ENCODE peak calls at places on chromosomes 5 and 9, in five cellular contexts. D is trophoblast cell; O is CD8-positive, alpha-beta T cell; U is lung; L is body of pancreas. E is an unnamed sample.

GRCh38 chr9:116112236-116112635 is 41.4 kb upstream of the PAPPA start:
- DNase-seq in D (no peak), O (no peak), U (no peak), L (no peak), E (no peak)

GRCh38 chr5:38831117-38831516 is 14.7 kb upstream of the OSMR start:
- DNase-seq in D (peak), O (no peak), U (no peak), L (no peak), E (no peak)

GRCh38 chr5:116652196-116652729 is 77.6 kb upstream of the SEMA6A start:
- DNase-seq in D (peak), O (no peak), U (peak), L (peak), E (peak)

GRCh38 chr5:39177629-39177959 is 41.8 kb downstream of the FYB1 start:
- DNase-seq in D (no peak), O (no peak), U (no peak), L (no peak), E (no peak)

GRCh38 chr9:70602364-70603019 is 188.0 kb upstream of the KLF9 start:
- DNase-seq in D (peak), O (peak), U (peak), L (peak), E (peak)

GRCh38 chr5:44983006-44983405 is 174.3 kb downstream of the MRPS30 start:
- DNase-seq in D (no peak), O (no peak), U (no peak), L (no peak), E (peak)

GRCh38 chr5:125595095-125595494 is 828.1 kb upstream of the GRAMD2B start:
- DNase-seq in D (peak), O (no peak), U (peak), L (peak), E (no peak)

GRCh38 chr5:11062379-11062778 is 301.3 kb upstream of the DAP start:
- DNase-seq in D (no peak), O (no peak), U (no peak), L (peak), E (peak)

GRCh38 chr9:120791161-120791560 is 2.1 kb downstream of the FBXW2 start:
- DNase-seq in D (no peak), O (no peak), U (no peak), L (no peak), E (no peak)

GRCh38 chr5:15585826-15586591 is 86.0 kb downstream of the FBXL7 start:
- DNase-seq in D (no peak), O (no peak), U (no peak), L (no peak), E (no peak)

GRCh38 chr5:31383734-31384133 is 148.2 kb downstream of the DROSHA start:
- DNase-seq in D (peak), O (no peak), U (no peak), L (no peak), E (no peak)

GRCh38 chr5:36079200-36079761 is 12.6 kb upstream of the UGT3A2 start:
- DNase-seq in D (peak), O (no peak), U (no peak), L (peak), E (peak)

GRCh38 chr5:90866915-90867715 is 308.5 kb downstream of the ADGRV1 start:
- DNase-seq in D (peak), O (no peak), U (no peak), L (no peak), E (no peak)

GRCh38 chr5:132102944-132103343 is 29.4 kb downstream of the CSF2 start:
- DNase-seq in D (no peak), O (no peak), U (no peak), L (no peak), E (no peak)

GRCh38 chr5:44178414-44178813 is 210.8 kb downstream of the FGF10 start:
- DNase-seq in D (peak), O (no peak), U (no peak), L (no peak), E (no peak)

GRCh38 chr5:51582871-51583384 is 199.7 kb downstream of the ISL1 start:
- DNase-seq in D (no peak), O (no peak), U (no peak), L (no peak), E (no peak)

GRCh38 chr5:179913461-179913860 is 5.8 kb upstream of the TBC1D9B start:
- DNase-seq in D (no peak), O (no peak), U (no peak), L (no peak), E (no peak)

GRCh38 chr9:121286973-121287721 is 19.2 kb downstream of the GSN start:
- DNase-seq in D (peak), O (no peak), U (peak), L (peak), E (peak)

GRCh38 chr5:118980438-118980837 is 7.9 kb downstream of the DTWD2 start:
- DNase-seq in D (no peak), O (no peak), U (no peak), L (no peak), E (no peak)

GRCh38 chr9:33778700-33779351 is 16.5 kb upstream of the PRSS3 start:
- DNase-seq in D (peak), O (peak), U (peak), L (peak), E (peak)

GRCh38 chr5:91499943-91500531 is 116.9 kb upstream of the ARRDC3 start:
- DNase-seq in D (peak), O (no peak), U (no peak), L (no peak), E (peak)

GRCh38 chr5:175778951-175779475 is 92.4 kb upstream of the CPLX2 start:
- DNase-seq in D (no peak), O (no peak), U (no peak), L (peak), E (no peak)

GRCh38 chr9:137171149-137172063 is at the start of gene TMEM210:
- DNase-seq in D (no peak), O (no peak), U (no peak), L (no peak), E (no peak)
- H3K27ac ChIP-seq in D (no peak), O (no peak), U (no peak), L (no peak), E (no peak)

GRCh38 chr5:112870976-112871375 is 9.9 kb downstream of the SRP19 start:
- DNase-seq in D (no peak), O (no peak), U (no peak), L (no peak), E (no peak)
- H3K27ac ChIP-seq in D (no peak), O (no peak), U (no peak), L (no peak), E (no peak)

GRCh38 chr9:114893221-114893620 is 37.2 kb downstream of the TNFSF8 start:
- DNase-seq in D (no peak), O (no peak), U (no peak), L (no peak), E (no peak)
- H3K27ac ChIP-seq in D (no peak), O (no peak), U (no peak), L (no peak), E (no peak)

GRCh38 chr5:60360355-60360754 is 339.6 kb downstream of the DEPDC1B start:
- DNase-seq in D (no peak), O (no peak), U (no peak), L (no peak), E (no peak)
- H3K27ac ChIP-seq in D (no peak), O (no peak), U (no peak), L (no peak), E (no peak)

GRCh38 chr5:3311443-3311842 is 284.2 kb upstream of the IRX1 start:
- DNase-seq in D (no peak), O (no peak), U (no peak), L (peak), E (no peak)

GRCh38 chr5:3312299-3312698 is 283.3 kb upstream of the IRX1 start:
- DNase-seq in D (no peak), O (no peak), U (no peak), L (no peak), E (no peak)

GRCh38 chr5:3309538-3309937 is 286.1 kb upstream of the IRX1 start:
- DNase-seq in D (no peak), O (no peak), U (no peak), L (no peak), E (no peak)

GRCh38 chr5:3307982-3308621 is 287.5 kb upstream of the IRX1 start:
- DNase-seq in D (no peak), O (no peak), U (no peak), L (no peak), E (no peak)

DNA sequence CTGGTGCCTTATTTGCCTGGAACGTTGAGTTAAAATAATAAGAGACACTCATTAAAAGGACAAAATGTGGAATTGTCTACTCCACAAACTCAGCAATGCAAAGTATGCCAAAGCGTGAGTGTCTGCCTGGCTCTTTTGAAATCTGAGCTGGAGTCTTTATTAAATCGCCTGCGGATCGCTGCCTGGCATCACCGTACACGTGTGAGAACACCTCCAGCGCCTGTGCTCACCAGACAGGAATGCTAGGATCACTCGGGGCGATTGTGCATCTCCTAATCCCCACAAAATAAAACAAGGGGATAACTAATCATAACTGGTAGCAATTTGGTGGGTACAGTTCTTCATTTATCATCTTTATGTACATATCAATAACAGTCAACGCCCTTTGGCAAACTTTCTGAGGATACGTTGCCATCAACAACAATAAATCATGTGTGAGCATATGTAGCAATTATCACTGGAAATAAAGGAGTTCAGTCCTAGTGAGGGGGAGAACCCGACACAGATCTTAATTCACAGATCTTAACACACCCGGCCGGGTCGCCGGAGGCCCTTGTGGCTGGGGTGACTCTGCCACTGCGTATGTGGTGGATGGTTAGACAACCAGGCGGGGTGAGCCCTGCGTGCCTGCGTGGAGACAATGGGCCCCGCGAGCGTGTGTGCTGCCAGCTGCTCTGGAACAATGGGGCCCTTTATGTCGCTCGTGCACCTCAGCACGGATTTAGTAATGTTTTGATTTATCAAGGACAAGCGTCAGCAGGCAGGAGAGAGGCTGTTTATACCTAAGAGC is 284.9 kb upstream of the IRX1 start:
- DNase-seq in D (no peak), O (no peak), U (no peak), L (peak), E (peak)
- H3K27ac ChIP-seq in D (no peak), O (no peak), U (no peak), L (peak), E (no peak)

DNA sequence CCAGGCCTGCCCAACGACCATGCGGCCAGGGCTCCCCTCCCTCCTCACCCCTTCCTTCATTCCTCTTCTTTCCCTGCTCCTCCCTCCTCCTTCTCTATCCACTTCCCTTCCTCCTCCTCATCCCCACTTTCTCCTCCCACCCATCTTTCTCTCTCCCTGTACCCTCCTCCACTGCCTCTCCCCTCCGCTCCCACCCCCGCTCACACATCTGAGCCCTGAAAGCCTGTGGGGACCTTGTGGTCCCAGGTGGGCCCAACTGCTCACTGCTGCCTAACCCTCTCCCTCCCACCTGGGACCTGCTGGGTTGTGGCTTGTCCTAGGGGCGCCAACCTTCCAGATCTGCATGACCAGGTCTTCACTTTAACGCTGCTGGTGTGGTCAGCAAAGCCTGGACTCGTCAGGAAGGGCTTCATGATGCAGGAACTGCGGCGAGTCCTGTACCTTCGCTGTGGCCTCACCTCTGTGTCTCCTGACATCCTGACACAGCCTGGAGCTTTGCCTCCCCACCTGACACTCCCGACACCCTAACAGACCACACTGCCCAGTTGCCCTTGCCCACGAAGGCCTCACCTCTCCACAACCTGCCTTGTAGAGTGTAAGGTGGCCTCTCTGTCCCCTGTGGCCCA is 34.6 kb downstream of the C5orf15 start:
- DNase-seq in D (no peak), O (no peak), U (no peak), L (no peak), E (no peak)
- H3K27ac ChIP-seq in D (no peak), O (no peak), U (no peak), L (no peak), E (no peak)

GRCh38 chr5:169512385-169512784 is 71.2 kb upstream of the SPDL1 start:
- DNase-seq in D (no peak), O (no peak), U (no peak), L (no peak), E (no peak)
- H3K27ac ChIP-seq in D (no peak), O (no peak), U (no peak), L (no peak), E (no peak)

GRCh38 chr5:141272906-141273305 is 27.7 kb downstream of the PCDHB15 start:
- DNase-seq in D (no peak), O (no peak), U (no peak), L (no peak), E (no peak)
- H3K27ac ChIP-seq in D (no peak), O (no peak), U (no peak), L (no peak), E (no peak)

DNA sequence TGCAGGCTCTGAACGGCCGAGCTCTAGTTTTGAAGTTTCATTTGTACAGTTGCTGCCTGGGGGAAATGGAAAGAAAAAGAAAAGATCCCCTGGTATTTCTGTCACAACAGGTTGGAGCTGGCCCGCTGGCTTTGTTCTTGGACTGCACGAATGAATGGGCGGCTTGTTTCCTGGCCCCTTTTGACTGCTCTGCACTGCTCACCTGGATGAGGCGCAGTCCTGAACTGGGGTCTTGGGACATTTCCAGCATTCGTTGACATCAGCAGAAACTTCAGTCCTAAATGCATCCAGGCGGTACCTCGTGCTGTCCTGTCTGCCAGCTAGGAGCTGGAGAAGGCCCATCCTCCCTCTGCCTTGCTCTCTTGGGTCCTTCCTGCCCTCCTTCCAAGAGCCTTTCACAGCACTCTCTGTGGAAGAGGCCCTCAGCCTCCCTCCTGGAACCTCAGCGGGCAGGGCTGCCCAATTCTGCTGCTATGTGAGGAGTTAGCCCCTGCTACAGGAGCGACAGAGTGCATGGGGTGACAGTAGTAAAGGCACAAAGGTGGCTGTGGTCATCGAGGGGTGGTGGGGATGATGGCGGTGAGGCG is 189.2 kb downstream of the FSTL4 start:
- DNase-seq in D (no peak), O (no peak), U (no peak), L (no peak), E (peak)
- H3K27ac ChIP-seq in D (no peak), O (no peak), U (no peak), L (no peak), E (no peak)